ENCODE peak calls at places on chromosomes 7 and 10, in nine cellular contexts. One of them, this sample, is unnamed.

GRCh38 chr7:132508724-132509348 is 67.4 kb downstream of the PLXNA4 start:
- DNase-seq in central memory CD4-positive, alpha-beta T cell: no peak
- DNase-seq in mesenchymal stem cell: no peak
- DNase-seq in fibroblast of lung: no peak
- DNase-seq in WTC11: peak; percentile 19
- DNase-seq in kidney: no peak
- DNase-seq in 8988T: no peak
- DNase-seq in posterior cingulate gyrus: no peak
- DNase-seq in GM23248: no peak
- DNase-seq in this sample: peak; percentile 42

GRCh38 chr7:108211382-108212201 is 81.4 kb upstream of the LAMB4 start:
- DNase-seq in central memory CD4-positive, alpha-beta T cell: no peak
- DNase-seq in mesenchymal stem cell: peak; percentile 42
- DNase-seq in fibroblast of lung: peak; percentile 28
- DNase-seq in WTC11: peak; percentile 44
- DNase-seq in kidney: no peak
- DNase-seq in 8988T: no peak
- DNase-seq in posterior cingulate gyrus: no peak
- DNase-seq in GM23248: peak; percentile 53
- DNase-seq in this sample: no peak

GRCh38 chr10:201328-201771 is 66.1 kb downstream of the ZMYND11 start:
- DNase-seq in central memory CD4-positive, alpha-beta T cell: no peak
- DNase-seq in mesenchymal stem cell: peak; percentile 28
- DNase-seq in fibroblast of lung: peak; percentile 15
- DNase-seq in WTC11: no peak
- DNase-seq in kidney: no peak
- DNase-seq in 8988T: no peak
- DNase-seq in posterior cingulate gyrus: no peak
- DNase-seq in GM23248: peak; percentile 83
- DNase-seq in this sample: no peak

GRCh38 chr7:46320956-46321355 is 399.9 kb upstream of the IGFBP3 start:
- DNase-seq in central memory CD4-positive, alpha-beta T cell: no peak
- DNase-seq in mesenchymal stem cell: peak; percentile 82
- DNase-seq in fibroblast of lung: peak; percentile 82
- DNase-seq in WTC11: no peak
- DNase-seq in kidney: no peak
- DNase-seq in 8988T: no peak
- DNase-seq in posterior cingulate gyrus: no peak
- DNase-seq in GM23248: no peak
- DNase-seq in this sample: no peak

GRCh38 chr7:84187813-84188212 is 6.8 kb downstream of the SEMA3A start:
- DNase-seq in central memory CD4-positive, alpha-beta T cell: no peak
- DNase-seq in mesenchymal stem cell: peak; percentile 84
- DNase-seq in fibroblast of lung: peak; percentile 47
- DNase-seq in WTC11: no peak
- DNase-seq in kidney: no peak
- DNase-seq in 8988T: no peak
- DNase-seq in posterior cingulate gyrus: no peak
- DNase-seq in GM23248: peak; percentile 79
- DNase-seq in this sample: no peak

GRCh38 chr7:73567701-73568685 is 10.4 kb downstream of the TBL2 start:
- DNase-seq in central memory CD4-positive, alpha-beta T cell: no peak
- DNase-seq in mesenchymal stem cell: no peak
- DNase-seq in fibroblast of lung: no peak
- DNase-seq in WTC11: no peak
- DNase-seq in kidney: no peak
- DNase-seq in 8988T: no peak
- DNase-seq in posterior cingulate gyrus: no peak
- DNase-seq in GM23248: no peak
- DNase-seq in this sample: peak; percentile 20

GRCh38 chr10:104327745-104328635 is 10.3 kb downstream of the ITPRIP start:
- DNase-seq in central memory CD4-positive, alpha-beta T cell: no peak
- DNase-seq in mesenchymal stem cell: peak; percentile 93
- DNase-seq in fibroblast of lung: peak; percentile 78
- DNase-seq in WTC11: no peak
- DNase-seq in kidney: peak; percentile 54
- DNase-seq in 8988T: peak; percentile 40
- DNase-seq in posterior cingulate gyrus: peak; percentile 68
- DNase-seq in GM23248: peak; percentile 93
- DNase-seq in this sample: no peak

GRCh38 chr10:12348341-12348869 is 942 bp upstream of the CAMK1D start:
- DNase-seq in central memory CD4-positive, alpha-beta T cell: no peak
- DNase-seq in mesenchymal stem cell: peak; percentile 31
- DNase-seq in fibroblast of lung: no peak
- DNase-seq in WTC11: peak; percentile 26
- DNase-seq in kidney: peak; percentile 89
- DNase-seq in 8988T: no peak
- DNase-seq in posterior cingulate gyrus: peak; percentile 71
- DNase-seq in GM23248: no peak
- DNase-seq in this sample: no peak

GRCh38 chr7:103762907-103763306 is 226.6 kb downstream of the RELN start:
- DNase-seq in central memory CD4-positive, alpha-beta T cell: no peak
- DNase-seq in mesenchymal stem cell: no peak
- DNase-seq in fibroblast of lung: no peak
- DNase-seq in WTC11: no peak
- DNase-seq in kidney: no peak
- DNase-seq in 8988T: no peak
- DNase-seq in posterior cingulate gyrus: no peak
- DNase-seq in GM23248: no peak
- DNase-seq in this sample: no peak

GRCh38 chr10:4073912-4074311 is 288.9 kb upstream of the KLF6 start:
- DNase-seq in central memory CD4-positive, alpha-beta T cell: no peak
- DNase-seq in mesenchymal stem cell: peak; percentile 79
- DNase-seq in fibroblast of lung: peak; percentile 81
- DNase-seq in WTC11: no peak
- DNase-seq in kidney: peak; percentile 76
- DNase-seq in 8988T: no peak
- DNase-seq in posterior cingulate gyrus: no peak
- DNase-seq in GM23248: peak; percentile 94
- DNase-seq in this sample: peak; percentile 80

GRCh38 chr10:93622942-93623341 is 10.6 kb downstream of the PDE6C start:
- DNase-seq in central memory CD4-positive, alpha-beta T cell: no peak
- DNase-seq in mesenchymal stem cell: no peak
- DNase-seq in fibroblast of lung: no peak
- DNase-seq in WTC11: no peak
- DNase-seq in kidney: no peak
- DNase-seq in 8988T: no peak
- DNase-seq in posterior cingulate gyrus: no peak
- DNase-seq in GM23248: no peak
- DNase-seq in this sample: no peak

GRCh38 chr10:72337039-72337629 is 17.6 kb downstream of the DNAJB12 start:
- DNase-seq in central memory CD4-positive, alpha-beta T cell: peak; percentile 44
- DNase-seq in mesenchymal stem cell: peak; percentile 76
- DNase-seq in fibroblast of lung: peak; percentile 81
- DNase-seq in WTC11: peak; percentile 76
- DNase-seq in kidney: peak; percentile 96
- DNase-seq in 8988T: no peak
- DNase-seq in posterior cingulate gyrus: peak; percentile 91
- DNase-seq in GM23248: peak; percentile 81
- DNase-seq in this sample: peak; percentile 88

GRCh38 chr10:3046210-3046779 is 21.1 kb upstream of the PFKP start:
- DNase-seq in central memory CD4-positive, alpha-beta T cell: no peak
- DNase-seq in mesenchymal stem cell: no peak
- DNase-seq in fibroblast of lung: no peak
- DNase-seq in WTC11: no peak
- DNase-seq in kidney: no peak
- DNase-seq in 8988T: no peak
- DNase-seq in posterior cingulate gyrus: no peak
- DNase-seq in GM23248: no peak
- DNase-seq in this sample: no peak

GRCh38 chr7:2099036-2099957 is 133.4 kb downstream of the MAD1L1 start:
- DNase-seq in central memory CD4-positive, alpha-beta T cell: peak; percentile 8
- DNase-seq in mesenchymal stem cell: peak; percentile 37
- DNase-seq in fibroblast of lung: no peak
- DNase-seq in WTC11: no peak
- DNase-seq in kidney: no peak
- DNase-seq in 8988T: no peak
- DNase-seq in posterior cingulate gyrus: no peak
- DNase-seq in GM23248: peak; percentile 88
- DNase-seq in this sample: no peak

This sample was measured in aorta.